ENCODE peak calls at places on chromosome 20, in four cellular contexts. N is GM23338, Q is H9, T is GM23248. S is an unnamed sample. For H3K79me2, the result is how much of the 10 kb centered on the place peaks cover.

GRCh38 chr20:56395166-56395565 is 2.7 kb downstream of the CSTF1 start:
- DNase-seq in N (no peak), Q (no peak), T (no peak), S (no peak)

GRCh38 chr20:40966103-40966502 is 62.5 kb upstream of the TOP1 start:
- DNase-seq in N (peak), Q (peak), T (no peak), S (peak)

GRCh38 chr20:9068896-9069663 is at the start of gene PLCB4:
- DNase-seq in N (peak), Q (peak), T (peak), S (peak)

GRCh38 chr20:13017235-13017634 is 8.5 kb downstream of the SPTLC3 start:
- DNase-seq in N (no peak), Q (no peak), T (peak), S (no peak)

GRCh38 chr20:43665466-43666176 is 1.3 kb upstream of the MYBL2 start:
- DNase-seq in N (no peak), Q (no peak), T (no peak), S (no peak)

GRCh38 chr20:53926428-53927028 is 143.9 kb downstream of the BCAS1 start:
- DNase-seq in N (no peak), Q (no peak), T (peak), S (no peak)

GRCh38 chr20:62741191-62741676 is 32.6 kb downstream of the NTSR1 start:
- DNase-seq in N (peak), Q (peak), T (peak), S (peak)

GRCh38 chr20:19903168-19903676 is 113.9 kb upstream of the NAA20 start:
- DNase-seq in N (peak), Q (no peak), T (no peak), S (no peak)

GRCh38 chr20:46206025-46206424 is 87.9 kb downstream of the CD40 start:
- DNase-seq in N (no peak), Q (no peak), T (peak), S (no peak)

GRCh38 chr20:36606171-36607116 is 865 bp downstream of the RAB5IF start:
- DNase-seq in N (peak), Q (no peak), T (peak), S (peak)

GRCh38 chr20:36605309-36606170 is at the start of gene RAB5IF:
- DNase-seq in N (peak), Q (peak), T (peak), S (peak)

GRCh38 chr20:36604952-36605308 is 649 bp upstream of the RAB5IF start:
- DNase-seq in N (peak), Q (no peak), T (no peak), S (peak)

GRCh38 chr20:36611625-36612024 is 6.0 kb downstream of the RAB5IF start:
- DNase-seq in N (no peak), Q (no peak), T (no peak), S (no peak)

DNA sequence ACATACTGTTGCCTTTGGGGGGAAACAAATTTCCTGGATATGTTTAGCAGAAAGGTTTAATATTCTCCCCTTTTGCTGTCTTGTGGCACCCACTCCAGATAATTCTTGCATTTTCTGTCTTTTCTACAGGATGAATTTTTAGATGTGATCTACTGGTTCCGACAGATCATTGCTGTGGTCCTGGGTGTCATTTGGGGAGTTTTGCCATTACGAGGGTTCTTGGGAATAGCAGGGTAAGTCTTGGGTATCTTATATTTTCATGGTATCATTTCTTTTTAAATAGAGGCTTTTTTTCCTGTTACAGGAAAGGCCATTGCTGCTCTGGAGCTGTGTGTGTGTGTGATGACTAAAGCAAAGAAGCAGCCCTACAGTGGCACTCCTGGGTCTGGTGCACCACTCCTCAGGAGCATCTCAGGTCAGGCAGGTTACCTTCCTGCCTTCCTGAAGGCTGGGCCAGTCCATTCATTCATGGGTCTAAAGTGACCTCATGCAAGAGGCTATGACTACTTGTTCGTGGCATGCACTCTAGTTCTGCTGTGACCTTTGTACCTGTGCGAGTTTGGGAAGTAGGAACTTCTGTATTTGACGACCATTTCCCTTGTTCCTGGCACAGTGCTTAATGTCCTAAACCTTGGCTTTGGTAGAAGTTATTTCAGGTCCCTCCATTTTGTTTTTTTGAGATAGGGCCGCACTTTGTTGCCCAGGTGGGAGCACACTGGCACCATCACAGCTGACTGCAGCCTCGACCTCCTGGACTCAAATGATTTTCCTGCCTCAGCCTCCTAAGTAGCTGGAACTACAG is 2.2 kb downstream of the RAB5IF start:
- DNase-seq in N (no peak), Q (no peak), T (peak), S (no peak)
- H3K79me2 ChIP-seq in N (under half), Q (under half), T (under half), S (under half)

GRCh38 chr20:36051318-36052116 is 83.1 kb downstream of the CNBD2 start:
- DNase-seq in N (peak), Q (peak), T (no peak), S (no peak)
- H3K79me2 ChIP-seq in N (under half), Q (under half), T (under half), S (under half)

GRCh38 chr20:50911716-50912115 is 19.5 kb downstream of the ADNP start:
- DNase-seq in N (no peak), Q (no peak), T (no peak), S (no peak)
- H3K79me2 ChIP-seq in N (half or more), Q (half or more), T (half or more), S (half or more)

DNA sequence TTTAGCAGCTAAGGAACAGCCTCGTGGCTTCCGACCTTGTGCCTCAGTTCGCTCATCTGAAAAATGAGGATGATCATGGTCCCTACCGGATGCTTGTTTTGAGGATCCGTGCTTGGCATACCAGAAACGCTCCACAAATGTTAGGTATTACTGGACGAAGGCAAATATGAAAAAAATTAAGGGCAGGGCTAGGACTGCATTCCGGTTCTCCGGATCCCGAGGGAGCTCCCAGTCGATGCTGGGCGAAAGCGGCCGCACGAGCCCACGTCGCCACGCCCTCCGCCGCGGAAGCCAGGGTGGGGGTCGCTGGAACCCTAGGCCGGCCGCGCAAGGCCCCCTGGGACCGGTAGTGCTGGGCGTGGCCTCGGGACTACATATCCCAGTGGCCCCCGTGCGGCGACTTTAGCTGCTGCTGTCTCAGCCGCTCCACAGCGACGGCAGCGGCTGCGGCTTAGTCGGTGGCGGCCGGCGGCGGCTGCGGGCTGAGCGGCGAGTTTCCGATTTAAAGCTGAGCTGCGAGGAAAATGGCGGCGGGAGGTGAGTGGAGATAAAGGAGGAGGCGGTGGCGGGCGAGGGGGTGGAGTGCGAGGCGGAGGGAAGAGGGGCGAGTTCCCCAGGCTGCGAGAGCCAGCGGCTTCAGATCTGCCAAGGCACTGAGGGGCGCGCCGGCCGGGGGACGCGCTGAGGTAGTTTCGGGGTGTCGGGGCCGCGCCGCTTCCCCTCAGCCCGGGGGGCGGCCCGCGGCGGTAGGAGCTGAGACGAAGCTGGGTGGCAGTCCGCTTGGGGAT is at the start of gene NCOA3:
- DNase-seq in N (peak), Q (peak), T (peak), S (peak)
- H3K79me2 ChIP-seq in N (under half), Q (under half), T (under half), S (under half)

DNA sequence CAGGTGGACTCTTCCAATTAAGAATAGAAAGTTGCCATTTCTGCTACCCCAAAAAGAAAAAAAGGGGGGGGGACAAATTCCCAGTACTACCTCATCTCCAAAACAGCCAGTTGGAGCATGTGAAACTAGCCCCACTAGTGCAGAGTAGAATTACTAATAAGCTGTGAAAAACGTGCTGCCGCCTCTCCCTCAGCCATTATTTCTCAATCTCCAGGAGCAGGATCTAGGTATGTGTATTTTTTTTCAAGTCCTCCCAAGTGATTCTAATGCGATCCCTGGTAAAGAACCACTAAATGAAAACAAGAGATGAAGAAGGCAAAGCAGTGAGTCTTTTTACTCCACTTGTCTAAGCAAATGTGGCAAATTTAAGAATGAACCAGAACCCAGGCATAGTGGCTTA is 154.5 kb upstream of the SHLD1 start:
- DNase-seq in N (no peak), Q (no peak), T (no peak), S (no peak)
- H3K79me2 ChIP-seq in N (under half), Q (under half), T (half or more), S (under half)

DNA sequence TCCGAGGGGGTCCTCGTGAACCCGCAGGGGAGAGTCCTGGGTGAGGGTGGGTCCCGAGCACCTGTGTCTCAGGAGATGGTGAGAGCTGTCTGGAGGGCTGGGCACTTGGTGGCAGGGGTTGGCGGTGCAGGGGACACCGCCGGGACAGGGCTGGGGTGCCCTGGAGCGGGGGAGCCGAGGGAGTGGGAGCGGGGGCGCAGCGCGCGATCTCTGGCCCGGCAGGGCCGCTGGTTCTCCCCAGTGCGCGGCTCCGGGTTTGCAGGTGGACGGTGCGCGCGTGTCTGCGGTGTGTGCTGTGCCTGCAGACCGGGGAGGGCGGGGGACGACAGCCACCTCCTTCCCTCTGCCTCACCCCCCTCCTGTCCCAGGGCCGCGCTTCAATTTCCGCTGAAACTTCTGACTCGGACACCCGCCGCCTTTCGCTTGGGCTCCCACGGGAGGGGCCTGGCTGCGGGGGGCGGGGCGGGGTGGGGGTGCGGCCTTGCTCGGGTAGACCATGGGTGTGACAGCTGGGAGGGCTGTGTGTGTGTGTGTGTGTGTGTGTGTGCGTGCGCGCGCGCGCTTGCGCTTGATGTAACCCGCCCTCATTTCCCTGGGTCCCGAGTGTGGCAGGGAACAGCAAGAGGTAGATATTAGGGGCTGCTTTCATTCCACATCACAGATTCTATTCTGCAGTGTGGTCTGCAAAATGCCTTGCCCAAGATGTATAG is 1.2 kb downstream of the TRIB3 start:
- DNase-seq in N (peak), Q (peak), T (peak), S (peak)
- H3K79me2 ChIP-seq in N (under half), Q (under half), T (half or more), S (under half)